ENCODE peak calls at places on chromosomes 2 and 18, in eight cellular contexts. A is tibial nerve, W is esophagus squamous epithelium, B is endothelial cell of umbilical vein, S is K562, J is H54, H is HCT116, K is A549. R is an unnamed sample.

GRCh38 chr2:10920764-10921468 is 9.2 kb downstream of the KCNF1 start:
- DNase-seq in A (no peak), W (no peak), B (no peak), S (no peak), J (no peak), H (no peak), K (no peak), R (no peak)

GRCh38 chr18:76445741-76446232 is 49.3 kb downstream of the ZNF516 start:
- DNase-seq in A (no peak), W (no peak), B (no peak), S (no peak), J (peak; percentile 7), H (no peak), K (no peak), R (no peak)

GRCh38 chr18:76228716-76229115 is 266.3 kb downstream of the ZNF516 start:
- DNase-seq in A (no peak), W (no peak), B (no peak), S (no peak), J (no peak), H (no peak), K (no peak), R (no peak)

GRCh38 chr2:180607501-180608060 is 372.8 kb upstream of the UBE2E3 start:
- DNase-seq in A (no peak), W (no peak), B (no peak), S (no peak), J (no peak), H (no peak), K (no peak), R (no peak)

GRCh38 chr2:46041434-46041833 is 255.8 kb upstream of the EPAS1 start:
- DNase-seq in A (no peak), W (no peak), B (no peak), S (no peak), J (no peak), H (no peak), K (no peak), R (no peak)

GRCh38 chr18:8373486-8373885 is 235.8 kb upstream of the RAB12 start:
- DNase-seq in A (no peak), W (no peak), B (no peak), S (no peak), J (no peak), H (no peak), K (no peak), R (no peak)

GRCh38 chr2:109458512-109458911 is 155.3 kb downstream of the SEPTIN10 start:
- DNase-seq in A (no peak), W (no peak), B (no peak), S (no peak), J (no peak), H (no peak), K (no peak), R (peak; percentile 2)

GRCh38 chr2:72325592-72326422 is 178.1 kb upstream of the CYP26B1 start:
- DNase-seq in A (no peak), W (no peak), B (peak; percentile 36), S (peak; percentile 51), J (peak; percentile 4), H (no peak), K (peak; percentile 7), R (no peak)

GRCh38 chr2:71849603-71850305 is 297.9 kb downstream of the CYP26B1 start:
- DNase-seq in A (no peak), W (no peak), B (no peak), S (no peak), J (no peak), H (no peak), K (no peak), R (no peak)

GRCh38 chr2:136765256-136765735 is at the start of gene THSD7B:
- DNase-seq in A (no peak), W (no peak), B (no peak), S (no peak), J (no peak), H (no peak), K (no peak), R (no peak)

GRCh38 chr2:52536929-52537460 is 1230.6 kb upstream of the CHAC2 start:
- DNase-seq in A (no peak), W (no peak), B (no peak), S (no peak), J (no peak), H (no peak), K (no peak), R (no peak)

DNA sequence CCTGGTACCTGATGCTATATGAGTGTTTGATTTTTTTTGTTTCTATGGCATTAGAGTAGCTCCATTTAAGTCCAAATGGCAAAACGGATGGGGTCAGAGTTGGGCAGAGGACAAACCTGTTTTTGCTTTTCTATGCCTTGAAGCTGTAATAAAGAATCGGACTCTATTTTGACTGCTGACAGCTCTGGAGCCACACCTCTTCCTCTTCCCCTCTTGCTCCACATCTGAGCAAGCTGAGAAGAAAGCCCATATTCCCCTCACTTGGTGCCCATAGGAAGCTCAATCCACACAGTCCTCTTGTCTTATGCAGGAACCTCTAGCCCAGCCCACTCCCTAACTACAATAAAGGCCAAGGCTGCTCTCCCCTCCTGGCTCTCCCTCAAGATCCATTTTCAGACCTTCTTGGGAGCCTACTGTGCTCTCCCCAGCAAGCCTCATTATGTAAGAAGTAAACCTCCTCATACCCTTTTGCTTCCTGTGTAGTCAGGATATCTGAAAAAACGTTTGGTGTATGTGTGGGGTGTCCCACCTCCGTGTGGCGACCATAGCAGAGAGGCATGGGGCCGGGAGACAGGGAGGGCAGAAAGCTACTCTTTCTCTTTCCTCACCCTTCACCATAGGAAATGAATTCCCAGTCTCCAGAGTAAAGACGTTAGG is 42.0 kb upstream of the RAPGEF4 start:
- DNase-seq in A (no peak), W (no peak), B (no peak), S (no peak), J (no peak), H (no peak), K (no peak), R (no peak)
- TF ChIP-seq POLR2A in A (no peak), W (no peak), B (no peak), S (no peak), J (no peak), H (no peak), K (no peak), R (no peak)

GRCh38 chr2:101341901-101342624 is 33.6 kb upstream of the RNF149 start:
- DNase-seq in A (peak; percentile 54), W (no peak), B (peak; percentile 68), S (peak; percentile 78), J (peak; percentile 77), H (peak; percentile 52), K (peak; percentile 76), R (peak; percentile 53)
- TF ChIP-seq POLR2A in A (no peak), W (no peak), B (no peak), S (no peak), J (no peak), H (no peak), K (no peak), R (no peak)

GRCh38 chr2:101124061-101124460 is 27.1 kb downstream of the TBC1D8 start:
- DNase-seq in A (no peak), W (no peak), B (peak; percentile 63), S (no peak), J (no peak), H (no peak), K (no peak), R (no peak)
- TF ChIP-seq POLR2A in A (no peak), W (no peak), B (no peak), S (no peak), J (no peak), H (no peak), K (no peak), R (no peak)

GRCh38 chr18:45962461-45962860 is 4.7 kb downstream of the EPG5 start:
- DNase-seq in A (no peak), W (no peak), B (no peak), S (peak; percentile 16), J (no peak), H (no peak), K (no peak), R (no peak)

GRCh38 chr18:45962866-45963265 is 4.3 kb downstream of the EPG5 start:
- DNase-seq in A (no peak), W (no peak), B (no peak), S (no peak), J (peak; percentile 12), H (no peak), K (no peak), R (no peak)

GRCh38 chr18:45967007-45967706 is at the start of gene EPG5:
- DNase-seq in A (peak; percentile 86), W (peak; percentile 63), B (peak; percentile 96), S (peak; percentile 94), J (peak; percentile 63), H (peak; percentile 94), K (peak; percentile 74), R (peak; percentile 93)
- TF ChIP-seq POLR2A in A (peak; percentile 52), W (peak; percentile 68), B (peak; percentile 69), S (peak; percentile 78), J (peak; percentile 4), H (no peak), K (peak; percentile 48), R (peak; percentile 45)

GRCh38 chr2:96533292-96534073 is 3.1 kb upstream of the ARID5A start:
- DNase-seq in A (peak; percentile 81), W (no peak), B (peak; percentile 26), S (no peak), J (no peak), H (no peak), K (no peak), R (peak; percentile 80)

GRCh38 chr2:96530474-96531357 is 5.8 kb upstream of the ARID5A start:
- DNase-seq in A (no peak), W (no peak), B (no peak), S (no peak), J (no peak), H (no peak), K (no peak), R (peak; percentile 43)

GRCh38 chr2:96531366-96531765 is 5.2 kb upstream of the ARID5A start:
- DNase-seq in A (no peak), W (no peak), B (no peak), S (no peak), J (no peak), H (no peak), K (no peak), R (no peak)

GRCh38 chr2:96532641-96533291 is 3.8 kb upstream of the ARID5A start:
- DNase-seq in A (no peak), W (no peak), B (no peak), S (no peak), J (no peak), H (no peak), K (no peak), R (no peak)

GRCh38 chr2:96531872-96532505 is 4.6 kb upstream of the ARID5A start:
- DNase-seq in A (peak; percentile 97), W (peak; percentile 66), B (peak; percentile 99), S (peak; percentile 93), J (peak; percentile 98), H (peak; percentile 95), K (peak; percentile 58), R (peak; percentile 100)
- TF ChIP-seq POLR2A in A (peak; percentile 70), W (peak; percentile 36), B (no peak), S (no peak), J (no peak), H (no peak), K (no peak), R (peak; percentile 94)